ENCODE peak calls at places on chromosomes 7 and 10, in four cellular contexts. One of them, this sample, is unnamed.

GRCh38 chr7:8433477-8434289 is at the start of gene NXPH1:
- DNase-seq in NCI-H2081: peak; percentile 67
- DNase-seq in astrocyte of the spinal cord: no peak
- DNase-seq in neural progenitor cell: peak; percentile 88
- DNase-seq in this sample: no peak

GRCh38 chr7:121002-121401 is 71.4 kb upstream of the FAM20C start:
- DNase-seq in NCI-H2081: no peak
- DNase-seq in neural progenitor cell: no peak
- DNase-seq in astrocyte of the spinal cord: no peak
- DNase-seq in this sample: no peak

GRCh38 chr7:91473619-91474018 is 209.4 kb downstream of the FZD1 start:
- DNase-seq in NCI-H2081: no peak
- DNase-seq in neural progenitor cell: no peak
- DNase-seq in astrocyte of the spinal cord: no peak
- DNase-seq in this sample: no peak

GRCh38 chr7:112665709-112666108 is 124.5 kb downstream of the TMEM168 start:
- DNase-seq in neural progenitor cell: peak; percentile 61
- DNase-seq in NCI-H2081: no peak
- DNase-seq in astrocyte of the spinal cord: peak; percentile 25
- DNase-seq in this sample: no peak

GRCh38 chr7:40885503-40885902 is 750.7 kb downstream of the SUGCT start:
- DNase-seq in astrocyte of the spinal cord: peak; percentile 75
- DNase-seq in NCI-H2081: no peak
- DNase-seq in neural progenitor cell: no peak
- DNase-seq in this sample: peak; percentile 3

GRCh38 chr7:137439829-137440433 is 96.4 kb upstream of the PTN start:
- DNase-seq in neural progenitor cell: no peak
- DNase-seq in astrocyte of the spinal cord: no peak
- DNase-seq in NCI-H2081: no peak
- DNase-seq in this sample: no peak

GRCh38 chr10:73344267-73344666 is 14.4 kb downstream of the CFAP70 start:
- DNase-seq in astrocyte of the spinal cord: no peak
- DNase-seq in NCI-H2081: no peak
- DNase-seq in neural progenitor cell: no peak
- DNase-seq in this sample: no peak

GRCh38 chr7:17772581-17773288 is 167.6 kb downstream of the SNX13 start:
- DNase-seq in astrocyte of the spinal cord: no peak
- DNase-seq in NCI-H2081: peak; percentile 25
- DNase-seq in neural progenitor cell: peak; percentile 23
- DNase-seq in this sample: no peak

GRCh38 chr10:1301138-1301537 is 245.0 kb downstream of the WDR37 start:
- DNase-seq in NCI-H2081: peak; percentile 13
- DNase-seq in neural progenitor cell: no peak
- DNase-seq in astrocyte of the spinal cord: no peak
- DNase-seq in this sample: no peak